ENCODE peak calls at places on chromosomes 1 and 21, in five cellular contexts. D is HEK293T, Q is B cell, M is SHP77 treated with DMSO at 0.1 percent for 48 hours, G is NCI-H2171 treated with DMSO at 0.1 percent for 48 hours. T is an unnamed sample.

GRCh38 chr1:109136766-109137165 is 22.9 kb downstream of the ELAPOR1 start:
- DNase-seq in D (no peak), Q (no peak), M (no peak), G (no peak), T (no peak)

GRCh38 chr1:46205794-46206193 is 2.7 kb downstream of the LURAP1 start:
- DNase-seq in D (no peak), Q (no peak), M (no peak), G (no peak), T (no peak)

GRCh38 chr1:20376880-20377494 is 86.3 kb downstream of the VWA5B1 start:
- DNase-seq in D (peak), Q (peak), M (no peak), G (peak), T (peak)

GRCh38 chr1:110616587-110616986 is 10.4 kb upstream of the KCNA2 start:
- DNase-seq in D (no peak), Q (no peak), M (peak), G (peak), T (no peak)

GRCh38 chr1:115275216-115275615 is 62.8 kb downstream of the NGF start:
- DNase-seq in D (peak), Q (no peak), M (peak), G (peak), T (peak)

GRCh38 chr1:63450416-63450815 is 72.6 kb downstream of the ITGB3BP start:
- DNase-seq in D (no peak), Q (no peak), M (no peak), G (no peak), T (no peak)

GRCh38 chr1:104671684-104672353 is 922.1 kb downstream of the AMY1C start:
- DNase-seq in D (peak), Q (no peak), M (peak), G (no peak), T (no peak)

GRCh38 chr1:55143686-55144085 is 71.5 kb downstream of the USP24 start:
- DNase-seq in D (peak), Q (no peak), M (no peak), G (peak), T (no peak)

GRCh38 chr21:41171210-41171609 is 3.2 kb downstream of the BACE2 start:
- DNase-seq in D (no peak), Q (no peak), M (no peak), G (no peak), T (no peak)

GRCh38 chr1:81867235-81867634 is 66.5 kb downstream of the ADGRL2 start:
- DNase-seq in D (no peak), Q (no peak), M (no peak), G (peak), T (no peak)

GRCh38 chr21:45498646-45499000 is 43.6 kb downstream of the SLC19A1 start:
- DNase-seq in D (no peak), Q (no peak), M (no peak), G (no peak), T (no peak)

GRCh38 chr1:106879538-106879937 is 176.9 kb upstream of the PRMT6 start:
- DNase-seq in D (no peak), Q (no peak), M (no peak), G (peak), T (no peak)

GRCh38 chr1:118479351-118479750 is 294.3 kb upstream of the SPAG17 start:
- DNase-seq in D (no peak), Q (no peak), M (peak), G (no peak), T (no peak)